ENCODE peak calls at places on chromosomes 3 and 15, in five cellular contexts. Q is heart left ventricle; W is iPS-NIHi11; V is MCF 10A; Y is effector memory CD8-positive, alpha-beta T cell. P is an unnamed sample.
A peak's percentile ranks its signal among the peaks of the same experiment; 100 is the strongest.

GRCh38 chr3:146100825-146101444 is 60.0 kb downstream of the PLOD2 start:
- DNase-seq in Q (no peak), W (no peak), V (no peak), Y (no peak), P (no peak)

GRCh38 chr15:70419046-70419445 is 321.3 kb upstream of the TLE3 start:
- DNase-seq in Q (no peak), W (no peak), V (no peak), Y (no peak), P (no peak)

GRCh38 chr3:54134713-54135112 is 12.4 kb downstream of the CACNA2D3 start:
- DNase-seq in Q (no peak), W (no peak), V (no peak), Y (no peak), P (no peak)

GRCh38 chr15:42665827-42666226 is 71.1 kb downstream of the CDAN1 start:
- DNase-seq in Q (no peak), W (no peak), V (no peak), Y (no peak), P (no peak)

GRCh38 chr15:90154861-90155626 is 46.1 kb upstream of the SEMA4B start:
- DNase-seq in Q (no peak), W (no peak), V (peak; percentile 69), Y (no peak), P (no peak)

GRCh38 chr15:72141171-72142084 is 23.2 kb downstream of the SENP8 start:
- DNase-seq in Q (no peak), W (no peak), V (no peak), Y (no peak), P (no peak)

GRCh38 chr3:179000144-179000543 is 71.5 kb downstream of the ZMAT3 start:
- DNase-seq in Q (no peak), W (no peak), V (no peak), Y (no peak), P (no peak)

GRCh38 chr3:115357456-115357855 is 210.4 kb upstream of the ZBTB20 start:
- DNase-seq in Q (no peak), W (no peak), V (no peak), Y (no peak), P (no peak)

GRCh38 chr3:26763723-26764122 is 141.2 kb downstream of the LRRC3B start:
- DNase-seq in Q (no peak), W (no peak), V (no peak), Y (no peak), P (no peak)

P was measured in sciatic nerve.